ENCODE peak calls at places on chromosomes 5 and 9, in four cellular contexts. R, J, I and H are unnamed samples.

GRCh38 chr5:90941002-90941720 is 382.6 kb downstream of the ADGRV1 start:
- DNase-seq in R (no peak), J (no peak), I (no peak), H (no peak)

GRCh38 chr5:173094012-173094661 is 38.0 kb downstream of the CREBRF start:
- DNase-seq in R (no peak), J (no peak), I (peak; percentile 73), H (no peak)

GRCh38 chr5:135576075-135576599 is 2.7 kb downstream of the CXCL14 start:
- DNase-seq in R (no peak), J (no peak), I (no peak), H (no peak)

GRCh38 chr5:69231851-69232250 is 2.8 kb upstream of the CDK7 start:
- DNase-seq in R (no peak), J (no peak), I (no peak), H (no peak)

GRCh38 chr9:7549261-7549660 is 250.3 kb downstream of the DMAC1 start:
- DNase-seq in R (no peak), J (no peak), I (no peak), H (no peak)

GRCh38 chr5:174571662-174572397 is 152.6 kb upstream of the MSX2 start:
- DNase-seq in R (peak; percentile 88), J (no peak), I (peak; percentile 28), H (peak; percentile 76)

GRCh38 chr9:86350006-86350755 is 4.0 kb downstream of the TUT7 start:
- DNase-seq in R (no peak), J (no peak), I (no peak), H (no peak)

GRCh38 chr5:65623482-65623881 is 651 bp downstream of the TRIM23 start:
- DNase-seq in R (no peak), J (peak; percentile 17), I (no peak), H (no peak)

GRCh38 chr9:137150485-137151060 is 11.6 kb downstream of the GRIN1 start:
- DNase-seq in R (peak; percentile 81), J (peak; percentile 83), I (peak; percentile 84), H (no peak)

GRCh38 chr5:144710620-144711019 is 539.9 kb downstream of the KCTD16 start:
- DNase-seq in R (no peak), J (no peak), I (no peak), H (no peak)

GRCh38 chr5:76325876-76326491 is 77.1 kb upstream of the IQGAP2 start:
- DNase-seq in R (no peak), J (no peak), I (no peak), H (no peak)

GRCh38 chr5:13591621-13592020 is 352.9 kb downstream of the DNAH5 start:
- DNase-seq in R (no peak), J (no peak), I (no peak), H (no peak)

GRCh38 chr5:157559301-157559700 is 16.3 kb downstream of the ADAM19 start:
- DNase-seq in R (no peak), J (no peak), I (no peak), H (no peak)

GRCh38 chr5:148978370-148979103 is 84.3 kb downstream of the SH3TC2 start:
- DNase-seq in R (no peak), J (no peak), I (no peak), H (no peak)

GRCh38 chr5:167716376-167716775 is 575.1 kb upstream of the WWC1 start:
- DNase-seq in R (no peak), J (no peak), I (no peak), H (no peak)

GRCh38 chr5:158832096-158832495 is 267.6 kb downstream of the EBF1 start:
- DNase-seq in R (no peak), J (no peak), I (no peak), H (peak; percentile 38)

GRCh38 chr5:10486511-10487344 is 45.0 kb downstream of the ROPN1L start:
- DNase-seq in R (no peak), J (no peak), I (no peak), H (no peak)

GRCh38 chr9:84953252-84953773 is 283.8 kb downstream of the NTRK2 start:
- DNase-seq in R (no peak), J (no peak), I (no peak), H (no peak)

GRCh38 chr9:70255521-70255920 is 3.3 kb upstream of the SMC5 start:
- DNase-seq in R (no peak), J (no peak), I (no peak), H (no peak)

GRCh38 chr5:10110228-10110627 is 139.5 kb downstream of the ATPSCKMT start:
- DNase-seq in R (no peak), J (no peak), I (no peak), H (no peak)

GRCh38 chr9:85897853-85898252 is 43.1 kb upstream of the NAA35 start:
- DNase-seq in R (no peak), J (no peak), I (no peak), H (no peak)

GRCh38 chr5:14295610-14296009 is 152.5 kb downstream of the TRIO start:
- DNase-seq in R (no peak), J (no peak), I (no peak), H (no peak)

GRCh38 chr5:154900071-154900470 is 37.9 kb downstream of the GEMIN5 start:
- DNase-seq in R (no peak), J (no peak), I (no peak), H (no peak)

GRCh38 chr5:139634541-139634940 is 13.6 kb upstream of the CXXC5 start:
- DNase-seq in R (no peak), J (no peak), I (no peak), H (no peak)

GRCh38 chr9:124311283-124311682 is 53.5 kb downstream of the NEK6 start:
- DNase-seq in R (no peak), J (no peak), I (no peak), H (no peak)

GRCh38 chr5:159749146-159749545 is 167.1 kb upstream of the ADRA1B start:
- DNase-seq in R (no peak), J (no peak), I (no peak), H (no peak)

GRCh38 chr9:117341161-117341560 is 73.7 kb downstream of the ASTN2 start:
- DNase-seq in R (no peak), J (no peak), I (no peak), H (no peak)

GRCh38 chr5:154829589-154830218 is 20.7 kb downstream of the FAXDC2 start:
- DNase-seq in R (peak; percentile 85), J (peak; percentile 10), I (no peak), H (no peak)

GRCh38 chr9:127209220-127209619 is 55.4 kb upstream of the GARNL3 start:
- DNase-seq in R (no peak), J (peak; percentile 56), I (no peak), H (no peak)

GRCh38 chr9:99057665-99058625 is 47.0 kb upstream of the TGFBR1 start:
- DNase-seq in R (no peak), J (peak; percentile 66), I (no peak), H (no peak)

GRCh38 chr9:37906312-37907239 is 2.6 kb upstream of the SLC25A51 start:
- DNase-seq in R (no peak), J (no peak), I (no peak), H (no peak)

GRCh38 chr5:72234898-72235297 is 85.1 kb downstream of the MRPS27 start:
- DNase-seq in R (peak; percentile 33), J (no peak), I (no peak), H (no peak)

GRCh38 chr5:72235725-72236124 is 84.3 kb downstream of the MRPS27 start:
- DNase-seq in R (no peak), J (no peak), I (no peak), H (no peak)

GRCh38 chr5:72232838-72233237 is 87.2 kb downstream of the MRPS27 start:
- DNase-seq in R (no peak), J (no peak), I (no peak), H (no peak)

GRCh38 chr5:72233835-72234234 is 86.2 kb downstream of the MRPS27 start:
- DNase-seq in R (no peak), J (no peak), I (no peak), H (no peak)

GRCh38 chr5:72234265-72234700 is 85.8 kb downstream of the MRPS27 start:
- DNase-seq in R (no peak), J (peak; percentile 66), I (no peak), H (no peak)
- TF ChIP-seq TCF7L2 in R (no peak), J (no peak), I (no peak), H (no peak)

GRCh38 chr9:134165357-134166315 is 1.3 kb upstream of the RNU6ATAC start:
- DNase-seq in R (peak; percentile 15), J (peak; percentile 45), I (no peak), H (no peak)
- TF ChIP-seq SIN3A in R (no peak), J (no peak), I (no peak), H (no peak)

GRCh38 chr9:5578698-5579085 is 50.2 kb upstream of the RIC1 start:
- DNase-seq in R (no peak), J (no peak), I (no peak), H (no peak)
- TF ChIP-seq TCF7L2 in R (no peak), J (no peak), I (no peak), H (no peak)

GRCh38 chr9:129104051-129104450 is 6.5 kb downstream of the CRAT start:
- DNase-seq in R (no peak), J (no peak), I (no peak), H (no peak)

GRCh38 chr9:129102095-129102525 is 8.5 kb downstream of the CRAT start:
- DNase-seq in R (no peak), J (peak; percentile 75), I (no peak), H (no peak)

GRCh38 chr9:129101279-129101678 is 9.3 kb downstream of the CRAT start:
- DNase-seq in R (no peak), J (no peak), I (no peak), H (no peak)

GRCh38 chr9:129103595-129103965 is 7.0 kb downstream of the CRAT start:
- DNase-seq in R (no peak), J (no peak), I (no peak), H (no peak)

DNA sequence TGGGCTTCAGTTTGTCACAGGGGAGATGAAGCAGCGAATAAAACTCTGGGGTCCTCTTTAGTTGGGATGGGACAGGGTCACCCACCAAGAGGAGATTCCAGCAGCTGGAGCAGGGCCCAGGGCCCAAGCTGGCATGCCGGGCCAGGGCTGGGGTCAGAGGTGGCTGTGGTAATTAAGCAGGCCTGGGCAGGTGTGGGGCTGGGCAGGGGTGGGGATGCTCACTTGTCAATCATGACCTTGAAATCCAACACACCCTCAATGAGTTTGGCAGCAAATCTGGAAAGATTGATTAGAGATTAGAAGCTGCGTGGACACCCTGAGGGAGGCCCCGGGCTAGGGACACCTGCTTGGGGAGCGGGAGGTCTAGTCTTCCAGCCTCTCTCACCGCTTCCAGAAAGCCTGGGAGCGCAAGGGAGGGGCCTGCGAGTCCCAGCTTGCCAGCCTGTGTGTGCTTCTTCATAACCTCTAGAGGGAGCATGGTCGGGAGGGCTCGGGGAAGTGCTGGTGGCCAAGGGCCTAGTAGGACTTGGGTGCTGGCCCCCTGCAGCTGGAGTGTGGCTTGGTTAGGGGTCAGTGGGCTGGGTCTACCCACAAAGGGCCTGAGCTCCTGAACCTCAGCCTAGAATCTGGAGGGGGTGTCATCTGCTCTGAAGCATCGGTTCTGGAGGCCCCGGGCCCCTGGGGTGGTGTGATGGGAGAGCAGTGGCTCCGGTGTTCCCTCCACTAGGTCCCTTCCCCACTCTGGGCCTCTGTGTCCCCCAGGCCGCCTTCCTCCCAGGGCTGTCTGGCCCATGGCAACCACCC is 7.6 kb downstream of the CRAT start:
- DNase-seq in R (peak; percentile 31), J (peak; percentile 63), I (peak; percentile 61), H (no peak)
- TF ChIP-seq SIN3A in R (no peak), J (no peak), I (no peak), H (no peak)